ENCODE peak calls at places on chromosomes 4 and X, in seven cellular contexts. One of them, this sample, is unnamed.

GRCh38 chr4:8468746-8469535 is 28.4 kb downstream of the TRMT44 start:
- DNase-seq in nucleus accumbens: peak
- DNase-seq in LHCN-M2: peak
- DNase-seq in IMR-90: peak
- DNase-seq in COR-L47: peak
- DNase-seq in SW480: peak
- DNase-seq in Kasumi-1: peak
- DNase-seq in this sample: peak

GRCh38 chrX:47321978-47322377 is 48.4 kb upstream of the ZNF157 start:
- DNase-seq in nucleus accumbens: no peak
- DNase-seq in LHCN-M2: no peak
- DNase-seq in IMR-90: no peak
- DNase-seq in COR-L47: no peak
- DNase-seq in SW480: no peak
- DNase-seq in Kasumi-1: no peak
- DNase-seq in this sample: no peak

GRCh38 chrX:136272325-136272724 is 21.1 kb upstream of the MAP7D3 start:
- DNase-seq in nucleus accumbens: no peak
- DNase-seq in LHCN-M2: peak
- DNase-seq in IMR-90: no peak
- DNase-seq in COR-L47: no peak
- DNase-seq in SW480: peak
- DNase-seq in Kasumi-1: peak
- DNase-seq in this sample: peak

GRCh38 chrX:29419774-29420553 is 795.4 kb upstream of the MAGEB2 start:
- DNase-seq in nucleus accumbens: no peak
- DNase-seq in LHCN-M2: peak
- DNase-seq in IMR-90: peak
- DNase-seq in COR-L47: no peak
- DNase-seq in SW480: no peak
- DNase-seq in Kasumi-1: no peak
- DNase-seq in this sample: no peak

GRCh38 chr4:189178125-189178746 is 762.4 kb upstream of the FRG1 start:
- DNase-seq in nucleus accumbens: no peak
- DNase-seq in LHCN-M2: no peak
- DNase-seq in IMR-90: no peak
- DNase-seq in COR-L47: no peak
- DNase-seq in SW480: no peak
- DNase-seq in Kasumi-1: no peak
- DNase-seq in this sample: no peak

GRCh38 chr4:112704991-112705845 is 68.3 kb downstream of the LARP7 start:
- DNase-seq in nucleus accumbens: peak
- DNase-seq in LHCN-M2: peak
- DNase-seq in IMR-90: peak
- DNase-seq in COR-L47: peak
- DNase-seq in SW480: peak
- DNase-seq in Kasumi-1: no peak
- DNase-seq in this sample: peak

GRCh38 chr4:7256989-7257810 is 64.9 kb downstream of the SORCS2 start:
- DNase-seq in nucleus accumbens: no peak
- DNase-seq in LHCN-M2: peak
- DNase-seq in IMR-90: no peak
- DNase-seq in COR-L47: no peak
- DNase-seq in SW480: no peak
- DNase-seq in Kasumi-1: no peak
- DNase-seq in this sample: no peak

GRCh38 chrX:70481424-70481823 is 36.8 kb downstream of the DLG3 start:
- DNase-seq in nucleus accumbens: peak
- DNase-seq in LHCN-M2: no peak
- DNase-seq in IMR-90: no peak
- DNase-seq in COR-L47: no peak
- DNase-seq in SW480: no peak
- DNase-seq in Kasumi-1: no peak
- DNase-seq in this sample: no peak

GRCh38 chr4:40785727-40786126 is 36.0 kb downstream of the NSUN7 start:
- DNase-seq in nucleus accumbens: no peak
- DNase-seq in LHCN-M2: no peak
- DNase-seq in IMR-90: no peak
- DNase-seq in COR-L47: no peak
- DNase-seq in SW480: no peak
- DNase-seq in Kasumi-1: no peak
- DNase-seq in this sample: no peak

GRCh38 chr4:1564535-1565375 is 119.4 kb downstream of the FAM53A start:
- DNase-seq in nucleus accumbens: no peak
- DNase-seq in LHCN-M2: no peak
- DNase-seq in IMR-90: no peak
- DNase-seq in COR-L47: no peak
- DNase-seq in SW480: no peak
- DNase-seq in Kasumi-1: no peak
- DNase-seq in this sample: no peak

GRCh38 chr4:76800902-76801301 is 97.0 kb downstream of the SOWAHB start:
- DNase-seq in nucleus accumbens: no peak
- DNase-seq in LHCN-M2: no peak
- DNase-seq in IMR-90: no peak
- DNase-seq in COR-L47: no peak
- DNase-seq in SW480: no peak
- DNase-seq in Kasumi-1: no peak
- DNase-seq in this sample: no peak

GRCh38 chr4:18608910-18609525 is 587.5 kb upstream of the LCORL start:
- DNase-seq in nucleus accumbens: no peak
- DNase-seq in LHCN-M2: no peak
- DNase-seq in IMR-90: no peak
- DNase-seq in COR-L47: no peak
- DNase-seq in SW480: no peak
- DNase-seq in Kasumi-1: no peak
- DNase-seq in this sample: no peak

GRCh38 chr4:80529021-80529420 is 193.5 kb downstream of the CFAP299 start:
- DNase-seq in nucleus accumbens: no peak
- DNase-seq in LHCN-M2: peak
- DNase-seq in IMR-90: peak
- DNase-seq in COR-L47: no peak
- DNase-seq in SW480: no peak
- DNase-seq in Kasumi-1: no peak
- DNase-seq in this sample: no peak

GRCh38 chr4:10773010-10773409 is 88.4 kb upstream of the CLNK start:
- DNase-seq in nucleus accumbens: no peak
- DNase-seq in LHCN-M2: peak
- DNase-seq in IMR-90: no peak
- DNase-seq in COR-L47: peak
- DNase-seq in SW480: no peak
- DNase-seq in Kasumi-1: no peak
- DNase-seq in this sample: no peak

GRCh38 chr4:19844436-19844835 is 407.3 kb upstream of the SLIT2 start:
- DNase-seq in nucleus accumbens: no peak
- DNase-seq in LHCN-M2: no peak
- DNase-seq in IMR-90: peak
- DNase-seq in COR-L47: no peak
- DNase-seq in SW480: no peak
- DNase-seq in Kasumi-1: no peak
- DNase-seq in this sample: no peak

GRCh38 chrX:107700317-107700774 is 72.0 kb downstream of the PRPS1 start:
- DNase-seq in nucleus accumbens: no peak
- DNase-seq in LHCN-M2: peak
- DNase-seq in IMR-90: no peak
- DNase-seq in COR-L47: no peak
- DNase-seq in SW480: no peak
- DNase-seq in Kasumi-1: no peak
- DNase-seq in this sample: no peak

GRCh38 chr4:153594208-153594607 is 89.9 kb upstream of the TLR2 start:
- DNase-seq in nucleus accumbens: no peak
- DNase-seq in LHCN-M2: peak
- DNase-seq in IMR-90: peak
- DNase-seq in COR-L47: no peak
- DNase-seq in SW480: no peak
- DNase-seq in Kasumi-1: no peak
- DNase-seq in this sample: no peak

GRCh38 chrX:10769165-10769564 is 148.8 kb upstream of the MID1 start:
- DNase-seq in nucleus accumbens: no peak
- DNase-seq in LHCN-M2: peak
- DNase-seq in IMR-90: peak
- DNase-seq in COR-L47: peak
- DNase-seq in SW480: peak
- DNase-seq in Kasumi-1: peak
- DNase-seq in this sample: no peak

GRCh38 chr4:40254961-40255721 is 58.3 kb downstream of the RHOH start:
- DNase-seq in nucleus accumbens: no peak
- DNase-seq in LHCN-M2: peak
- DNase-seq in IMR-90: peak
- DNase-seq in COR-L47: no peak
- DNase-seq in SW480: peak
- DNase-seq in Kasumi-1: no peak
- DNase-seq in this sample: no peak

GRCh38 chrX:10579018-10579752 is 41.2 kb downstream of the MID1 start:
- DNase-seq in nucleus accumbens: no peak
- DNase-seq in LHCN-M2: no peak
- DNase-seq in IMR-90: peak
- DNase-seq in COR-L47: no peak
- DNase-seq in SW480: peak
- DNase-seq in Kasumi-1: no peak
- DNase-seq in this sample: peak

GRCh38 chrX:134603806-134604700 is 54.2 kb downstream of the PLAC1 start:
- DNase-seq in nucleus accumbens: no peak
- DNase-seq in LHCN-M2: peak
- DNase-seq in IMR-90: peak
- DNase-seq in COR-L47: no peak
- DNase-seq in SW480: peak
- DNase-seq in Kasumi-1: no peak
- DNase-seq in this sample: no peak

GRCh38 chrX:20412871-20413486 is 146.3 kb upstream of the RPS6KA3 start:
- DNase-seq in nucleus accumbens: no peak
- DNase-seq in LHCN-M2: no peak
- DNase-seq in IMR-90: no peak
- DNase-seq in COR-L47: no peak
- DNase-seq in SW480: no peak
- DNase-seq in Kasumi-1: peak
- DNase-seq in this sample: no peak

GRCh38 chr4:183333202-183333601 is 11.0 kb upstream of the CLDN24 start:
- DNase-seq in nucleus accumbens: no peak
- DNase-seq in LHCN-M2: no peak
- DNase-seq in IMR-90: no peak
- DNase-seq in COR-L47: no peak
- DNase-seq in SW480: no peak
- DNase-seq in Kasumi-1: no peak
- DNase-seq in this sample: no peak

GRCh38 chr4:122688529-122688928 is 44.0 kb upstream of the BBS12 start:
- DNase-seq in nucleus accumbens: no peak
- DNase-seq in LHCN-M2: no peak
- DNase-seq in IMR-90: peak
- DNase-seq in COR-L47: no peak
- DNase-seq in SW480: no peak
- DNase-seq in Kasumi-1: no peak
- DNase-seq in this sample: no peak

GRCh38 chr4:36208884-36209473 is 35.3 kb downstream of the ARAP2 start:
- DNase-seq in nucleus accumbens: no peak
- DNase-seq in LHCN-M2: no peak
- DNase-seq in IMR-90: no peak
- DNase-seq in COR-L47: no peak
- DNase-seq in SW480: no peak
- DNase-seq in Kasumi-1: no peak
- DNase-seq in this sample: no peak

GRCh38 chrX:34810364-34810763 is 132.2 kb upstream of the FAM47B start:
- DNase-seq in nucleus accumbens: no peak
- DNase-seq in LHCN-M2: peak
- DNase-seq in IMR-90: peak
- DNase-seq in COR-L47: no peak
- DNase-seq in SW480: peak
- DNase-seq in Kasumi-1: peak
- DNase-seq in this sample: no peak

GRCh38 chr4:8560265-8561047 is 19.7 kb upstream of the GPR78 start:
- DNase-seq in nucleus accumbens: no peak
- DNase-seq in LHCN-M2: no peak
- DNase-seq in IMR-90: no peak
- DNase-seq in COR-L47: no peak
- DNase-seq in SW480: no peak
- DNase-seq in Kasumi-1: no peak
- DNase-seq in this sample: no peak

GRCh38 chr4:123478859-123479345 is 82.3 kb downstream of the SPRY1 start:
- DNase-seq in nucleus accumbens: no peak
- DNase-seq in LHCN-M2: no peak
- DNase-seq in IMR-90: peak
- DNase-seq in COR-L47: no peak
- DNase-seq in SW480: peak
- DNase-seq in Kasumi-1: no peak
- DNase-seq in this sample: no peak